ENCODE peak calls at places on chromosomes 3 and 15, in four cellular contexts. P, V, M and L are unnamed samples.

GRCh38 chr3:156349111-156349510 is 205.8 kb downstream of the SSR3 start:
- DNase-seq in P (no peak), V (no peak), M (no peak), L (no peak)

GRCh38 chr15:57327985-57328471 is 48.3 kb upstream of the CGNL1 start:
- DNase-seq in P (peak), V (peak), M (peak), L (no peak)

GRCh38 chr3:60697132-60697531 is 554.1 kb downstream of the FHIT start:
- DNase-seq in P (no peak), V (no peak), M (no peak), L (no peak)

GRCh38 chr3:130896101-130896500 is 2.2 kb downstream of the ATP2C1 start:
- DNase-seq in P (no peak), V (no peak), M (no peak), L (no peak)

GRCh38 chr3:69239063-69239462 is 116.7 kb upstream of the LMOD3 start:
- DNase-seq in P (no peak), V (no peak), M (peak), L (no peak)

GRCh38 chr3:71210257-71211002 is 373.1 kb downstream of the FOXP1 start:
- DNase-seq in P (peak), V (peak), M (peak), L (no peak)

GRCh38 chr3:125287248-125287647 is 74.7 kb upstream of the SLC12A8 start:
- DNase-seq in P (no peak), V (no peak), M (no peak), L (no peak)

GRCh38 chr15:32152574-32152973 is 122.3 kb downstream of the CHRNA7 start:
- DNase-seq in P (no peak), V (no peak), M (no peak), L (no peak)

GRCh38 chr3:138946554-138947302 is at the start of the genes FOXL2 and FOXL2NB:
- DNase-seq in P (peak), V (peak), M (peak), L (peak)

GRCh38 chr15:71278989-71279756 is 163.9 kb downstream of the THSD4 start:
- DNase-seq in P (peak), V (peak), M (no peak), L (no peak)

GRCh38 chr3:112042842-112043280 is 8.3 kb downstream of the TMPRSS7 start:
- DNase-seq in P (no peak), V (no peak), M (no peak), L (no peak)

GRCh38 chr15:73369073-73369694 is 426 bp upstream of the HCN4 start:
- DNase-seq in P (no peak), V (no peak), M (no peak), L (no peak)

GRCh38 chr15:31304736-31305365 is 21.8 kb upstream of the KLF13 start:
- DNase-seq in P (no peak), V (peak), M (peak), L (no peak)

GRCh38 chr15:99443768-99444446 is 121.9 kb upstream of the MEF2A start:
- DNase-seq in P (no peak), V (no peak), M (no peak), L (no peak)

GRCh38 chr15:70170096-70170699 is 72.5 kb upstream of the TLE3 start:
- DNase-seq in P (no peak), V (peak), M (peak), L (no peak)

GRCh38 chr3:159586587-159587202 is 401.9 kb upstream of the IL12A start:
- DNase-seq in P (peak), V (peak), M (peak), L (peak)

GRCh38 chr3:114071786-114072185 is 15.2 kb downstream of the QTRT2 start:
- DNase-seq in P (no peak), V (no peak), M (no peak), L (no peak)

GRCh38 chr3:15536856-15537255 is 15.3 kb upstream of the COLQ start:
- DNase-seq in P (no peak), V (no peak), M (no peak), L (no peak)

GRCh38 chr3:169818330-169818729 is 5.6 kb upstream of the LRRC34 start:
- DNase-seq in P (peak), V (peak), M (no peak), L (no peak)

GRCh38 chr15:40282144-40282869 is 557 bp downstream of the ANKRD63 start:
- DNase-seq in P (no peak), V (peak), M (peak), L (no peak)

GRCh38 chr3:139906441-139906840 is 28.5 kb upstream of the CLSTN2 start:
- DNase-seq in P (peak), V (peak), M (peak), L (no peak)

GRCh38 chr15:64216722-64217428 is 54.1 kb upstream of the PPIB start:
- DNase-seq in P (no peak), V (no peak), M (no peak), L (no peak)

GRCh38 chr15:70323111-70323851 is 225.6 kb upstream of the TLE3 start:
- DNase-seq in P (no peak), V (no peak), M (peak), L (peak)

GRCh38 chr3:137514853-137515252 is 249.3 kb upstream of the SOX14 start:
- DNase-seq in P (no peak), V (no peak), M (peak), L (no peak)

GRCh38 chr3:24165583-24165982 is 220.5 kb downstream of the NR1D2 start:
- DNase-seq in P (no peak), V (no peak), M (no peak), L (no peak)

GRCh38 chr15:100596792-100597191 is 5.2 kb downstream of the LINS1 start:
- DNase-seq in P (no peak), V (no peak), M (no peak), L (no peak)

GRCh38 chr15:59364238-59364637 is 8.4 kb downstream of the MYO1E start:
- DNase-seq in P (peak), V (no peak), M (no peak), L (no peak)

GRCh38 chr3:146895026-146895749 is 290.0 kb upstream of the PLSCR5 start:
- DNase-seq in P (peak), V (no peak), M (peak), L (no peak)

DNA sequence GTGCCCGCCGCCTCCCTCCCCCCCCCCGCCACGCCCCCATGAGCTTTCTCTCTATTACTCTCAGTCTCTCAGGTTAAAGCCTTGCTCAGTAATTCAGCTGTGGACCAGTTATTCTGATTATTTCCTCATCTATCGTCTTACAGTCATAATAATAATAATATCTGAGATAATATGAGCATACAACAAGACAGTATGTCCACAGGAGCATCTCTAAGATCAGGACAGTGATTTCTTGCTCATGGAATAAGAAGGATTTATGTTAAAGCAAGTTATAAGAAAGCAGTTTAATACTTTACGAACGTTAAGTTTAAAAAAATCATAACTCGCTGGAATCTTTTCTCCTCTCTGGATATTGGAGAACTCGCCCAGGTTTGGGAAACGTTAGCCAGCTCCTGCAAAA is 657 bp upstream of the LMCD1 start:
- DNase-seq in P (no peak), V (no peak), M (no peak), L (no peak)
- H2BK5ac ChIP-seq in P (peak), V (peak), M (no peak), L (no peak)

GRCh38 chr3:149472393-149472792 is 2.1 kb upstream of the TM4SF4 start:
- DNase-seq in P (peak), V (peak), M (no peak), L (no peak)

GRCh38 chr3:149476135-149476684 is 1.7 kb downstream of the TM4SF4 start:
- DNase-seq in P (no peak), V (no peak), M (no peak), L (no peak)

GRCh38 chr3:149473314-149473990 is 1.0 kb upstream of the TM4SF4 start:
- DNase-seq in P (peak), V (peak), M (no peak), L (no peak)

GRCh38 chr3:149475451-149476060 is 1.1 kb downstream of the TM4SF4 start:
- DNase-seq in P (peak), V (no peak), M (no peak), L (no peak)

DNA sequence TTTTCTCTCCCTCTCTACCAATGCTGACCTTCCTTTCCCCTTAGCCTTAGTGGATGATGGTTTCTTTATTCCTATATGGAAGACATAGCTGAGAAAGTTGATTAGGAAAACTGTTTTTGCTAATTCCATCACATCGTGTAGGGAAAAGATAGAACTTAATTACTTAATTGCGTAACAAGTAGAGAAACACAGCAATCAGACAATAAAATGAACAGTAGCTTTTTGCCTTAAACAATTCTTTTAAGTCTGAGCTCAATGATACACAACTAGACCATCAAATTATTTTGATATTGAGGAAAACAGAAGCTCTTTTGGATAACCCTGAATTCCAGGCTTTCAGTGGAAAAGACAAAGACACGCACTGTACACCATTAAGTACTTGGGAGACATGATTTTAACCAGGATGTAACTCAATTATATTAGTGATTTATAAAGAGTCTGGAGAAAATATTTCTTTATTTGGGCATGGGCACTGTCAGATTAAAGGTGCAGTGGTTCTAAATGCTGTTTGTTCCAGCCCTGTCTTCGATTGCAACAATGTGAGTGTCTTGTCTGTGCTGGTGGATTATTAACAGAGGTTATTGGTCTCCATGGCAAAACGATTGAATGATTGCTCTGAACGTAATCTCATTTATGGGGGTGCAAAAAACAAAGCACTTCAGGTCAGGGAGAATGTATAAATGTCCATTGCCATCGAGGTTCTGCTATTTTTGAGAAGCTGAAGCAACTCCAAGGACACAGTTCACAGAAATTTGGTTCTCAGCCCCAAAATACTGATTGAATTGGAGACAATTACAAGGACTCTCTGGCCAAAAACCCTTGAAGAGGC is at the start of gene TM4SF4:
- DNase-seq in P (no peak), V (no peak), M (no peak), L (no peak)
- H3K4me3 ChIP-seq in P (no peak), V (no peak), M (no peak), L (no peak)

GRCh38 chr3:33798418-33799201 is at the start of gene PDCD6IP:
- DNase-seq in P (peak), V (peak), M (peak), L (peak)

GRCh38 chr3:33798113-33798417 is 365 bp upstream of the PDCD6IP start:
- DNase-seq in P (no peak), V (no peak), M (no peak), L (no peak)

GRCh38 chr3:33803252-33803651 is 4.8 kb downstream of the PDCD6IP start:
- DNase-seq in P (no peak), V (no peak), M (no peak), L (no peak)

GRCh38 chr3:33796137-33796536 is 2.3 kb upstream of the PDCD6IP start:
- DNase-seq in P (no peak), V (no peak), M (no peak), L (no peak)

GRCh38 chr3:33799202-33799551 is 747 bp downstream of the PDCD6IP start:
- DNase-seq in P (no peak), V (no peak), M (no peak), L (no peak)
- H2BK5ac ChIP-seq in P (peak), V (no peak), M (no peak), L (no peak)

GRCh38 chr3:27089641-27090040 is 279.5 kb downstream of the NEK10 start:
- DNase-seq in P (no peak), V (no peak), M (no peak), L (no peak)
- H3K4me3 ChIP-seq in P (no peak), V (no peak), M (no peak), L (no peak)

GRCh38 chr15:88873786-88874185 is 21.6 kb downstream of the HAPLN3 start:
- DNase-seq in P (no peak), V (no peak), M (no peak), L (no peak)
- H2BK5ac ChIP-seq in P (no peak), V (no peak), M (no peak), L (peak)

GRCh38 chr3:127216415-127217261 is 23.7 kb downstream of the PRR23E start:
- DNase-seq in P (no peak), V (no peak), M (no peak), L (no peak)

GRCh38 chr3:127215714-127216414 is 22.9 kb downstream of the PRR23E start:
- DNase-seq in P (no peak), V (no peak), M (peak), L (no peak)

GRCh38 chr3:127212711-127213110 is 19.8 kb downstream of the PRR23E start:
- DNase-seq in P (no peak), V (no peak), M (no peak), L (no peak)

GRCh38 chr3:127213381-127213918 is 20.5 kb downstream of the PRR23E start:
- DNase-seq in P (no peak), V (no peak), M (no peak), L (no peak)

GRCh38 chr3:127214990-127215389 is 22.1 kb downstream of the PRR23E start:
- DNase-seq in P (no peak), V (no peak), M (peak), L (peak)
- H3K4me3 ChIP-seq in P (no peak), V (no peak), M (no peak), L (no peak)